ENCODE peak calls at places on chromosomes 6 and 20, in nine cellular contexts. Q, O, L, B, X, M, V, K and U are unnamed samples.

GRCh38 chr6:132811276-132811675 is 3.1 kb upstream of the RPS12 start:
- DNase-seq in M (no peak), O (no peak), Q (no peak), L (no peak), K (no peak), V (no peak), B (no peak), X (no peak), U (no peak)

GRCh38 chr20:46004813-46005505 is 3.7 kb upstream of the MMP9 start:
- DNase-seq in L (peak), K (peak), B (peak), X (no peak), Q (peak), V (no peak), O (no peak), M (no peak), U (no peak)

GRCh38 chr6:7803219-7803618 is 77.3 kb downstream of the BMP6 start:
- DNase-seq in O (no peak), M (no peak), B (no peak), V (no peak), Q (no peak), L (no peak), X (no peak), K (no peak), U (no peak)

GRCh38 chr6:92047152-92047551 is 1372.2 kb downstream of the EPHA7 start:
- DNase-seq in V (no peak), K (no peak), Q (no peak), B (no peak), M (no peak), X (no peak), L (no peak), O (no peak), U (no peak)

GRCh38 chr6:85068221-85068620 is 303.8 kb upstream of the TBX18 start:
- DNase-seq in K (no peak), M (no peak), V (no peak), X (no peak), L (no peak), O (no peak), Q (no peak), B (no peak), U (no peak)

GRCh38 chr20:46651091-46651962 is at the start of gene SLC13A3:
- DNase-seq in Q (no peak), B (no peak), K (no peak), L (peak), M (no peak), X (no peak), O (no peak), V (no peak), U (no peak)

GRCh38 chr6:142680308-142680707 is 264.7 kb downstream of the HIVEP2 start:
- DNase-seq in K (no peak), Q (no peak), L (no peak), B (no peak), X (no peak), V (no peak), O (peak), M (no peak), U (no peak)

GRCh38 chr6:134379086-134379485 is 61.2 kb upstream of the SGK1 start:
- DNase-seq in M (peak), O (peak), Q (peak), L (peak), X (no peak), B (no peak), K (peak), V (peak), U (no peak)

GRCh38 chr6:131129657-131130545 is 5.4 kb upstream of the AKAP7 start:
- DNase-seq in Q (no peak), O (no peak), K (no peak), X (no peak), M (no peak), B (no peak), V (no peak), L (no peak), U (no peak)

GRCh38 chr6:137271245-137272183 is 52.3 kb upstream of the IFNGR1 start:
- DNase-seq in M (no peak), Q (peak), X (no peak), O (no peak), V (no peak), K (no peak), B (no peak), L (no peak), U (no peak)

GRCh38 chr6:108434222-108434621 is 126.5 kb upstream of the FOXO3 start:
- DNase-seq in K (no peak), B (no peak), O (no peak), L (no peak), V (no peak), X (no peak), Q (no peak), M (no peak), U (no peak)

GRCh38 chr20:37518606-37519507 is 2.2 kb upstream of the NNAT start:
- DNase-seq in M (no peak), O (no peak), X (peak), K (no peak), L (peak), B (no peak), V (no peak), Q (no peak), U (no peak)

GRCh38 chr6:151004415-151005024 is 139.0 kb downstream of the MTHFD1L start:
- DNase-seq in Q (no peak), V (no peak), B (no peak), O (no peak), M (peak), X (no peak), L (no peak), K (no peak), U (no peak)

GRCh38 chr6:87789198-87789899 is 87.3 kb upstream of the AKIRIN2 start:
- DNase-seq in X (no peak), V (no peak), K (peak), B (no peak), L (no peak), O (peak), M (no peak), Q (no peak), U (no peak)

GRCh38 chr6:25295651-25296050 is 16.5 kb downstream of the CARMIL1 start:
- DNase-seq in L (no peak), B (no peak), X (no peak), V (no peak), K (no peak), O (no peak), Q (no peak), M (no peak), U (no peak)

GRCh38 chr20:58604410-58604881 is 46.6 kb upstream of the STX16 start:
- DNase-seq in L (no peak), V (no peak), M (no peak), B (no peak), O (no peak), K (no peak), Q (no peak), X (no peak), U (no peak)

GRCh38 chr20:13336308-13337089 is 115.4 kb downstream of the ISM1 start:
- DNase-seq in Q (no peak), X (no peak), K (no peak), L (no peak), O (no peak), B (no peak), V (no peak), M (no peak), U (no peak)

GRCh38 chr6:53205778-53206177 is 57.1 kb upstream of the GCM1 start:
- DNase-seq in Q (no peak), K (no peak), X (no peak), L (no peak), V (no peak), M (no peak), B (no peak), O (no peak), U (no peak)

GRCh38 chr6:158923801-158924498 is 76.1 kb downstream of the RSPH3 start:
- DNase-seq in X (no peak), B (no peak), M (no peak), V (no peak), Q (peak), K (no peak), O (no peak), L (no peak), U (no peak)

GRCh38 chr6:169070506-169071176 is 183.0 kb downstream of the THBS2 start:
- DNase-seq in V (no peak), K (peak), X (peak), L (no peak), B (no peak), O (peak), M (no peak), Q (peak), U (no peak)
- TF ChIP-seq CTCF in V (no peak), K (no peak), X (no peak), L (no peak), B (no peak), O (no peak), M (no peak), Q (no peak), U (no peak)

DNA sequence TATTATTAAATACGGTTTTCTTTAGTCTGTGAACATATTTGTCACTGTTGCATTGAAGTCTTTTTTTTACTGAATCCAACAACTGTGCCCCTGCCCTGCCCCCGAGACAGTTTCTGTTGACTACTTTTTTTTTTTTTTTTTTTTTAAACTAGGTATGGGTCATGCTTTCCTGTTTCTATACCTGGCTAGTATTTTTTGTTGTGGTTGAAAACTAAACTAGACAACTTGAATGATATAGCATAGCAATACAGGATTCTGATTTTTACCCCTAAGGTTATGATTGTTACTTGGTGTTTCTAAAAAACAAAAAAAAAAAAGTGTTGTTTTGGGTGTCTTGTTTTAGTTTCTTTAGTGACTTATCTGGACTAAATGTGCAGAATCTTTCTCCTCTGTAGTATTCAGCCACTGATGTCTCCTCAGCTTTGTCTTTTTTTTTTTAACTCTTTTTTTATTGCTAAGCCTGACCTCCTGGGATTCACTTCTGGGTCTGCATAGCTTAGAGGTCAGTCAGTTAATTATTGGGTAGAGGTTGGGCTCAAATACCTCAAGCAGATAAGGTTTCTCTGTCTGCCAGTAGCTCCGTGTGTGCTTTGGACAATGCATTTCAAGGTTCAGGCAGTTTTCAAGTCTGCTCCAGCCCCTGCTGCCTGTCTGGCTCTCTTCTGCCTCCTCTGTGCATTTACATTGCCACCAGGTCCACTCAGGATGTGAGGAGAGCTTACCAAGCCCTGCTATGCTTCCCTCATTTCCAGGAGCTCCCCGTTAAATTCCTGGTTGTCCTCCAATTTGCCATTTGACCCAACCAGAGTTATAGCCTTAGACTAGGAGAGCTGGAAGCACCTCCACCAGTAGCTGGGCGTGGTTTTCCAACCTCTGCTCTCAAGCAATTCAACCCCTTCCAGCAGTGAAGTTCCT is 91.4 kb downstream of the SYNDIG1 start:
- DNase-seq in B (no peak), X (no peak), V (no peak), M (no peak), O (no peak), K (no peak), L (no peak), Q (no peak), U (no peak)
- TF ChIP-seq CTCF in B (no peak), X (no peak), V (no peak), M (no peak), O (no peak), K (no peak), L (no peak), Q (no peak), U (no peak)

DNA sequence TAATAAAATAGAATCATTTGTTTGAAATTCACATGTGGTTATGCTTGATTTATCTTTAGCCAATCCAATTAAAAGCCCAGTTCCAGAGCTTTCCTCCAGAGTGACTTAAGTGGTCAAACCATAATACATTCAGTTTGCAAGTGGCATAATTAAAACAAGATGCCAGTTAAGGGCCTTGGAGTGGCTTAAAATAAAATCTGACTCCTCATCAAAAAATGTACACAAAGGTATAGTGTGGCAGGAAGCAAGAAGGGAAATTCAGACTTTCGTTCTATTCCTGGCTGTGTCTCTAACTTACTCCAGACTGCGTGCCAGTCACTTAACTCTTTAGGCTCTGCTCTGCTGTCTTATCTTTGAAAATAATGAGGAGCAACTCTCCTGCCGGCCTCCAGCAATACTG is 251.3 kb upstream of the PRND start:
- DNase-seq in M (no peak), V (no peak), L (no peak), B (no peak), O (no peak), Q (no peak), K (no peak), X (no peak), U (no peak)
- TF ChIP-seq CTCF in M (no peak), V (no peak), L (no peak), B (no peak), O (no peak), Q (no peak), K (no peak), X (no peak), U (no peak)

GRCh38 chr6:43796910-43797890 is 27.2 kb downstream of the VEGFA start:
- DNase-seq in B (no peak), Q (no peak), X (no peak), M (no peak), L (no peak), K (peak), O (no peak), V (no peak), U (no peak)
- TF ChIP-seq CTCF in B (no peak), Q (no peak), X (no peak), M (no peak), L (peak), K (no peak), O (no peak), V (no peak), U (no peak)

GRCh38 chr6:34791164-34791841 is 580 bp upstream of the BLTP3A start:
- DNase-seq in O (peak), X (peak), L (peak), M (no peak), B (no peak), K (peak), V (peak), Q (peak), U (peak)
- TF ChIP-seq CTCF in O (no peak), X (no peak), L (peak), M (peak), B (no peak), K (no peak), V (peak), Q (no peak), U (no peak)

DNA sequence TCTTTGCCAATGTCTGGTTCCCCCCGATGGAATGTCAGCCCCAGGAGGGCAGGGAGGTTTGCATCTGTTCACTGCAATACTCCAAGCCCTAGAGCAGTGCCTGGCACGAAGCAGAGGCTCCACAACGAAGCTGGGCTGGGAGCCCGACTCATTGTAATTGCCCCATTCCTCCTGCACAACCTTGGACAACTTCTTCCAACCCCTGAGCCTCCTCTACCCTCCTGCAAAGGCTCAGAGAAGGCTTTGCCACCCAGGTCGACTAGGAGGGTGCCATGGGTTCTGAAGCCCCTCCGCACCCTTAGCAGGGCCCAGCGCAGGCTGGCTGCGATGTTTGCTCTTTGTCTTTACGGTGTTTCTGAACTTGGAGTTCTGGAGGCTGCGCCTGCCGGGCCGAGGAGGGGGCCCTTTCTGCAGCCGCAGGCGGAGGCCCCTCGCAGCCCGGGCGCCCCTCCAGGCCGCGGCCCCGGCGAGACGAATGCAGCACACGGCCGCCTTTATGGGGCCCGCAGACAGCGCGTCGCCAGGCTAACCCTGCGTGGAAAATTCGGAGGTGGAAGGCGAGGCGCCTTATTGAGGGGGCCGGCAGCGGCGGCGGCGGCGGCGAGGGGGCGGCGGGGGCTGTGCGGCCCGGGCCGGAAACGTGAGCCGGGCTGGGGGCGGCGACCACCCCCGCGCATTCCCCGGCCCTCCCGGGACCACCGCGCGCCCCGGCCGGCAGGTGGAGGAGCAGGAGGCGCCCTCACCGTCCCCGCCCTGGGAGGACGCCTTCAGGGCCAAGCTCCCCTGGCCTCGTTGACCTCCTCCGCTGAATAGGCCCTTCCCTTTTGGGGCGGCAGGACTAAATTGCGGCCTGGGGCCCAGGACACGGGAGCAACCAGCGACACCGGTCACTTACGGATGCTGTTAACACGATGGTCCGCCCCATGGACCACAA is 27.0 kb downstream of the SNAI1 start:
- DNase-seq in O (no peak), M (no peak), B (no peak), X (no peak), K (no peak), V (no peak), L (peak), Q (no peak), U (no peak)
- TF ChIP-seq CTCF in O (no peak), M (no peak), B (no peak), X (no peak), K (no peak), V (no peak), L (peak), Q (no peak), U (no peak)

GRCh38 chr6:45721665-45722064 is 294.0 kb downstream of the CLIC5 start:
- DNase-seq in O (no peak), K (no peak), V (no peak), M (no peak), B (no peak), L (peak), X (no peak), Q (no peak), U (no peak)
- TF ChIP-seq CTCF in O (no peak), K (no peak), V (no peak), M (peak), B (no peak), L (peak), X (no peak), Q (no peak), U (no peak)

GRCh38 chr20:18718129-18718528 is 95.5 kb upstream of the SCP2D1 start:
- DNase-seq in K (no peak), M (no peak), Q (no peak), L (no peak), B (no peak), O (no peak), V (no peak), X (no peak), U (no peak)
- TF ChIP-seq CTCF in K (no peak), M (peak), Q (no peak), L (peak), B (no peak), O (no peak), V (no peak), X (no peak), U (no peak)